ENCODE peak calls at places on chromosomes 7 and 10, in nine cellular contexts. One of them, this sample, is unnamed.

GRCh38 chr10:26214538-26215461 is 1.8 kb upstream of the GAD2 start:
- DNase-seq in SK-N-SH: peak
- DNase-seq in GM23338: peak
- DNase-seq in GM23248: no peak
- DNase-seq in MM.1S: no peak
- DNase-seq in PC-3: no peak
- DNase-seq in hepatocyte: no peak
- DNase-seq in neural progenitor cell: peak
- DNase-seq in OCI-LY7: no peak
- DNase-seq in this sample: no peak

GRCh38 chr10:131195116-131195515 is 116.4 kb downstream of the TCERG1L start:
- DNase-seq in MM.1S: no peak
- DNase-seq in PC-3: no peak
- DNase-seq in hepatocyte: no peak
- DNase-seq in GM23338: no peak
- DNase-seq in GM23248: no peak
- DNase-seq in OCI-LY7: no peak
- DNase-seq in neural progenitor cell: no peak
- DNase-seq in SK-N-SH: no peak
- DNase-seq in this sample: no peak

GRCh38 chr10:68829494-68829893 is 2.2 kb downstream of the STOX1 start:
- DNase-seq in MM.1S: no peak
- DNase-seq in SK-N-SH: no peak
- DNase-seq in OCI-LY7: no peak
- DNase-seq in neural progenitor cell: no peak
- DNase-seq in hepatocyte: no peak
- DNase-seq in GM23338: no peak
- DNase-seq in GM23248: no peak
- DNase-seq in PC-3: no peak
- DNase-seq in this sample: no peak

GRCh38 chr7:102304668-102305067 is 18.0 kb downstream of the SH2B2 start:
- DNase-seq in neural progenitor cell: no peak
- DNase-seq in MM.1S: no peak
- DNase-seq in OCI-LY7: no peak
- DNase-seq in hepatocyte: no peak
- DNase-seq in GM23248: no peak
- DNase-seq in GM23338: no peak
- DNase-seq in SK-N-SH: no peak
- DNase-seq in PC-3: no peak
- DNase-seq in this sample: no peak

GRCh38 chr10:88271736-88272135 is 311.4 kb downstream of the RNLS start:
- DNase-seq in GM23248: peak
- DNase-seq in OCI-LY7: no peak
- DNase-seq in neural progenitor cell: no peak
- DNase-seq in PC-3: no peak
- DNase-seq in GM23338: no peak
- DNase-seq in MM.1S: no peak
- DNase-seq in hepatocyte: no peak
- DNase-seq in SK-N-SH: no peak
- DNase-seq in this sample: no peak

GRCh38 chr10:7184660-7185366 is 226.0 kb downstream of the SFMBT2 start:
- DNase-seq in GM23338: no peak
- DNase-seq in MM.1S: no peak
- DNase-seq in neural progenitor cell: no peak
- DNase-seq in SK-N-SH: no peak
- DNase-seq in hepatocyte: no peak
- DNase-seq in GM23248: no peak
- DNase-seq in OCI-LY7: no peak
- DNase-seq in PC-3: no peak
- DNase-seq in this sample: no peak

GRCh38 chr7:131444683-131445082 is 111.7 kb downstream of the PODXL start:
- DNase-seq in hepatocyte: no peak
- DNase-seq in neural progenitor cell: no peak
- DNase-seq in GM23338: no peak
- DNase-seq in GM23248: no peak
- DNase-seq in OCI-LY7: no peak
- DNase-seq in MM.1S: no peak
- DNase-seq in PC-3: no peak
- DNase-seq in SK-N-SH: no peak
- DNase-seq in this sample: no peak

GRCh38 chr7:151493083-151493482 is 26.6 kb downstream of the RHEB start:
- DNase-seq in GM23338: no peak
- DNase-seq in SK-N-SH: no peak
- DNase-seq in GM23248: no peak
- DNase-seq in neural progenitor cell: no peak
- DNase-seq in hepatocyte: no peak
- DNase-seq in PC-3: no peak
- DNase-seq in MM.1S: no peak
- DNase-seq in OCI-LY7: no peak
- DNase-seq in this sample: no peak

GRCh38 chr7:102978280-102978679 is 65.5 kb downstream of the LRRC17 start:
- DNase-seq in MM.1S: no peak
- DNase-seq in OCI-LY7: no peak
- DNase-seq in neural progenitor cell: no peak
- DNase-seq in SK-N-SH: no peak
- DNase-seq in hepatocyte: peak
- DNase-seq in GM23248: peak
- DNase-seq in GM23338: peak
- DNase-seq in PC-3: peak
- DNase-seq in this sample: peak

GRCh38 chr7:116122972-116123595 is 87.3 kb upstream of the TES start:
- DNase-seq in OCI-LY7: peak
- DNase-seq in SK-N-SH: peak
- DNase-seq in PC-3: peak
- DNase-seq in neural progenitor cell: peak
- DNase-seq in hepatocyte: peak
- DNase-seq in MM.1S: peak
- DNase-seq in GM23248: peak
- DNase-seq in GM23338: peak
- DNase-seq in this sample: peak

GRCh38 chr10:24694086-24694485 is 29.6 kb downstream of the ARHGAP21 start:
- DNase-seq in PC-3: no peak
- DNase-seq in GM23248: peak
- DNase-seq in GM23338: no peak
- DNase-seq in MM.1S: no peak
- DNase-seq in SK-N-SH: no peak
- DNase-seq in OCI-LY7: no peak
- DNase-seq in neural progenitor cell: no peak
- DNase-seq in hepatocyte: no peak
- DNase-seq in this sample: no peak

GRCh38 chr10:102519246-102519805 is 15.6 kb downstream of the SUFU start:
- DNase-seq in GM23338: no peak
- DNase-seq in hepatocyte: no peak
- DNase-seq in PC-3: no peak
- DNase-seq in GM23248: peak
- DNase-seq in MM.1S: no peak
- DNase-seq in neural progenitor cell: no peak
- DNase-seq in SK-N-SH: no peak
- DNase-seq in OCI-LY7: no peak
- DNase-seq in this sample: no peak

GRCh38 chr10:103273026-103273425 is 3.9 kb upstream of the INA start:
- DNase-seq in SK-N-SH: no peak
- DNase-seq in GM23248: peak
- DNase-seq in hepatocyte: peak
- DNase-seq in GM23338: no peak
- DNase-seq in neural progenitor cell: no peak
- DNase-seq in MM.1S: no peak
- DNase-seq in OCI-LY7: no peak
- DNase-seq in PC-3: peak
- DNase-seq in this sample: peak

DNA sequence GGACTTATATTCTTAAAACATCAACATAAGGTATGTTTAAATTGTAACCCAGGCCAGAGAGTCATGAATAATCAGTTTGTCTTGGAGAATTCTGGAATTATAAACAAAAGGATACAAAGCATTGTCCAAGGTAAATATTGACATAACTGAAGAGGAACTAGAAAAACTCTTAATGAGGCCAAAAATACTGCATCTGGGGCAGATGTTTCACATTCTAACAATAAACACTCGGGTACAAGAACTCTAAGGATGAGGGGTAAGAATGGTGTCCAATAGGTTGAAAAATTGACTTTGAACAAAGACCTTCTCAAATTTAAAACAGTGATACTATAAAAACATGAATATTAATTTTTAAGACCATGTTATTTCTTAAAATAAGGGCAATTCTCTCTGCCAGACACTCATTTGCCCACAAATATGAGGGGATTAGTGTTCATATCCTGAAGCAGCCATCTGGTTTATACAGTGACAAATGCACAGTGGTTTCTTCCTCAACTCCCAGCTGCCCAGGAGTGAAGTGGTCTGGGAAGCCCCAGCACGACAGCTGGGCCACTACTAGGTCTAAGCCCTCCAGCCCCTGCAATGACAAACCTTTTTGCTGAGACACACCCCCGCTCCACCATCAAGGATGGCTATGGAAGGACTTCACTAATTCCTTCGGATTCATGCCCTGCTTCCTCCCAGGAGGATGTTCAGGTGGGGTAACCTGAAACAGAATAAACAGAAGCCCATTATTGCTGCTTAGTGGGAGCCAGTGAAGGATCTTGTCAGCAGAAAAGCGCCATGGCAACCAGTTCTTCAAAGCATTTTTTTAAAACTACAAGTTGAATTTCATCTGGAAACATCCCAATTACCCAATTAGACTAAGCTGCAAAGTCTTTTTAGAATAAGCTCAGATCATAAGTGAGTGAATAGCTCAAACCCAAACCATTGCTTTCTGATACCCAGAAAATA is 107.5 kb upstream of the ARID5B start:
- DNase-seq in SK-N-SH: peak
- DNase-seq in MM.1S: no peak
- DNase-seq in neural progenitor cell: no peak
- DNase-seq in OCI-LY7: no peak
- DNase-seq in GM23338: no peak
- DNase-seq in GM23248: peak
- DNase-seq in PC-3: peak
- DNase-seq in hepatocyte: no peak
- DNase-seq in this sample: no peak
- TF ChIP-seq EZH2phosphoT487 in SK-N-SH: no peak
- TF ChIP-seq EZH2phosphoT487 in MM.1S: no peak
- TF ChIP-seq EZH2phosphoT487 in neural progenitor cell: no peak
- TF ChIP-seq EZH2phosphoT487 in OCI-LY7: no peak
- TF ChIP-seq EZH2phosphoT487 in GM23338: no peak
- TF ChIP-seq EZH2phosphoT487 in GM23248: no peak
- TF ChIP-seq EZH2phosphoT487 in PC-3: no peak
- TF ChIP-seq EZH2phosphoT487 in hepatocyte: no peak
- TF ChIP-seq EZH2phosphoT487 in this sample: no peak

GRCh38 chr7:876077-876971 is at the start of gene GET4:
- DNase-seq in neural progenitor cell: peak
- DNase-seq in OCI-LY7: peak
- DNase-seq in MM.1S: peak
- DNase-seq in GM23248: peak
- DNase-seq in GM23338: peak
- DNase-seq in PC-3: peak
- DNase-seq in SK-N-SH: peak
- DNase-seq in hepatocyte: peak
- DNase-seq in this sample: peak

GRCh38 chr7:875476-876076 is 778 bp upstream of the GET4 start:
- DNase-seq in MM.1S: no peak
- DNase-seq in hepatocyte: no peak
- DNase-seq in neural progenitor cell: no peak
- DNase-seq in GM23248: no peak
- DNase-seq in OCI-LY7: no peak
- DNase-seq in PC-3: no peak
- DNase-seq in SK-N-SH: no peak
- DNase-seq in GM23338: no peak
- DNase-seq in this sample: no peak

GRCh38 chr7:877312-878232 is 1.2 kb downstream of the GET4 start:
- DNase-seq in hepatocyte: peak
- DNase-seq in SK-N-SH: peak
- DNase-seq in GM23248: peak
- DNase-seq in GM23338: peak
- DNase-seq in PC-3: peak
- DNase-seq in neural progenitor cell: peak
- DNase-seq in OCI-LY7: peak
- DNase-seq in MM.1S: no peak
- DNase-seq in this sample: no peak

GRCh38 chr7:875051-875450 is 1.3 kb upstream of the GET4 start:
- DNase-seq in PC-3: no peak
- DNase-seq in SK-N-SH: no peak
- DNase-seq in hepatocyte: no peak
- DNase-seq in GM23248: no peak
- DNase-seq in MM.1S: no peak
- DNase-seq in GM23338: no peak
- DNase-seq in OCI-LY7: peak
- DNase-seq in neural progenitor cell: peak
- DNase-seq in this sample: no peak

GRCh38 chr7:876972-877311 is 588 bp downstream of the GET4 start:
- DNase-seq in MM.1S: no peak
- DNase-seq in GM23248: peak
- DNase-seq in PC-3: peak
- DNase-seq in GM23338: no peak
- DNase-seq in SK-N-SH: no peak
- DNase-seq in hepatocyte: no peak
- DNase-seq in OCI-LY7: no peak
- DNase-seq in neural progenitor cell: no peak
- DNase-seq in this sample: no peak
- TF ChIP-seq EZH2phosphoT487 in MM.1S: no peak
- TF ChIP-seq EZH2phosphoT487 in GM23248: no peak
- TF ChIP-seq EZH2phosphoT487 in PC-3: no peak
- TF ChIP-seq EZH2phosphoT487 in GM23338: no peak
- TF ChIP-seq EZH2phosphoT487 in SK-N-SH: no peak
- TF ChIP-seq EZH2phosphoT487 in hepatocyte: no peak
- TF ChIP-seq EZH2phosphoT487 in OCI-LY7: no peak
- TF ChIP-seq EZH2phosphoT487 in neural progenitor cell: no peak
- TF ChIP-seq EZH2phosphoT487 in this sample: no peak

DNA sequence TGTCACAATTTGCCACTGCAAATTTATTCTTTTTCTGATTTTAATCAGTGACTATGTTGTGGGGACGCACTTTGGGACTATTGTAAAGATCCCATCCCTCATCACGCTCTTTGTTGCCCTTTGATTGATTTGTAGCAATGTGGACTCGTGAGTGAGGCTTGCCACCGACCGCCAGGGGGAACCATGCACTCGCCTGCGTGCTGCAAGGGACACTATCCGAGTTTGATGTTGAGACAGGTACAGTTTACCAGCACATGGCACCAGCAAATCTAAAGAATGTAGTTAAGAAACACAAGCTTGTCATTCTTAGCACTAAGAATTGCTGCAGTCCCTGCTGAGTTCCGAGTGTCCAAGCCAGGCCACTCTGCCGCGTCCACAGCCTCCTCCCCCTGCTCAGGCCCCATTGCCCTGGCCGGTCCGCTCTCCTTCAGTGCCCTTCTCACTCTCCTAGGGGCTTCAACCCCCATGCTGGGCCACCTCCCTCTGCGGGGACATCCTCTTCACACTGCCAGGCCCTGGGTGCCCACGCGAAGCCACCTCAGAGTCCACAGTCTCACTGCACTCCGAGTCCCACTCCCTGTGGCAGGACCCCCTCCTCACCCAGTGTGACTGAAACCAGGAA is 2.0 kb upstream of the SFTPA2 start:
- DNase-seq in SK-N-SH: peak
- DNase-seq in GM23248: peak
- DNase-seq in hepatocyte: peak
- DNase-seq in neural progenitor cell: peak
- DNase-seq in OCI-LY7: peak
- DNase-seq in MM.1S: peak
- DNase-seq in GM23338: peak
- DNase-seq in PC-3: no peak
- DNase-seq in this sample: peak
- TF ChIP-seq EZH2phosphoT487 in SK-N-SH: no peak
- TF ChIP-seq EZH2phosphoT487 in GM23248: no peak
- TF ChIP-seq EZH2phosphoT487 in hepatocyte: no peak
- TF ChIP-seq EZH2phosphoT487 in neural progenitor cell: no peak
- TF ChIP-seq EZH2phosphoT487 in OCI-LY7: no peak
- TF ChIP-seq EZH2phosphoT487 in MM.1S: no peak
- TF ChIP-seq EZH2phosphoT487 in GM23338: no peak
- TF ChIP-seq EZH2phosphoT487 in PC-3: no peak
- TF ChIP-seq EZH2phosphoT487 in this sample: no peak

GRCh38 chr7:87779806-87780205 is 96.4 kb downstream of the SLC25A40 start:
- DNase-seq in PC-3: no peak
- DNase-seq in GM23338: no peak
- DNase-seq in hepatocyte: no peak
- DNase-seq in SK-N-SH: no peak
- DNase-seq in MM.1S: no peak
- DNase-seq in OCI-LY7: no peak
- DNase-seq in neural progenitor cell: no peak
- DNase-seq in GM23248: no peak
- DNase-seq in this sample: no peak
- TF ChIP-seq EZH2phosphoT487 in PC-3: no peak
- TF ChIP-seq EZH2phosphoT487 in GM23338: no peak
- TF ChIP-seq EZH2phosphoT487 in hepatocyte: no peak
- TF ChIP-seq EZH2phosphoT487 in SK-N-SH: no peak
- TF ChIP-seq EZH2phosphoT487 in MM.1S: no peak
- TF ChIP-seq EZH2phosphoT487 in OCI-LY7: no peak
- TF ChIP-seq EZH2phosphoT487 in neural progenitor cell: no peak
- TF ChIP-seq EZH2phosphoT487 in GM23248: no peak
- TF ChIP-seq EZH2phosphoT487 in this sample: no peak